ENCODE peak calls at places on chromosomes 3 and 15, in seven cellular contexts. W is foreskin fibroblast; C is KG1; I is stimulated activated CD4-positive, alpha-beta T cell treated with anti-CD3 and anti-CD28 coated beads, TNF-alpha, amount 100 ng/mL, for 24 hours; J is substantia nigra; O is neural crest cell; U is NCI-H2081. Z is an unnamed sample.

GRCh38 chr3:144073698-144074097 is 102.1 kb downstream of the DIPK2A start:
- DNase-seq in W (no peak), C (no peak), I (no peak), J (no peak), O (no peak), U (no peak), Z (no peak)

GRCh38 chr15:100902436-100903190 is 16.5 kb upstream of the LRRK1 start:
- DNase-seq in W (peak; percentile 74), C (no peak), I (no peak), J (no peak), O (no peak), U (peak; percentile 92), Z (no peak)

GRCh38 chr3:170485696-170486095 is 67.0 kb downstream of the CLDN11 start:
- DNase-seq in W (no peak), C (no peak), I (no peak), J (peak; percentile 67), O (no peak), U (no peak), Z (no peak)

GRCh38 chr3:176950743-176951142 is 246.5 kb downstream of the TBL1XR1 start:
- DNase-seq in W (no peak), C (no peak), I (no peak), J (no peak), O (no peak), U (no peak), Z (no peak)

GRCh38 chr15:90683876-90684275 is 33.3 kb upstream of the BLM start:
- DNase-seq in W (no peak), C (no peak), I (no peak), J (no peak), O (no peak), U (no peak), Z (no peak)

GRCh38 chr3:71142440-71143161 is 440.9 kb downstream of the FOXP1 start:
- DNase-seq in W (no peak), C (no peak), I (no peak), J (no peak), O (no peak), U (no peak), Z (no peak)

GRCh38 chr15:67548862-67549651 is 6.6 kb downstream of the MAP2K5 start:
- DNase-seq in W (no peak), C (no peak), I (no peak), J (peak; percentile 21), O (peak; percentile 21), U (peak; percentile 90), Z (peak; percentile 63)

GRCh38 chr15:36371509-36371908 is 207.9 kb upstream of the CDIN1 start:
- DNase-seq in W (no peak), C (no peak), I (no peak), J (no peak), O (no peak), U (no peak), Z (no peak)

GRCh38 chr15:40105517-40106202 is 3.0 kb downstream of the BMF start:
- DNase-seq in W (no peak), C (no peak), I (no peak), J (no peak), O (no peak), U (no peak), Z (no peak)

GRCh38 chr3:15638193-15638890 is 36.8 kb downstream of the BTD start:
- DNase-seq in W (peak; percentile 51), C (no peak), I (no peak), J (no peak), O (no peak), U (no peak), Z (no peak)

GRCh38 chr3:23162939-23163338 is 40.2 kb upstream of the UBE2E2 start:
- DNase-seq in W (no peak), C (no peak), I (no peak), J (no peak), O (no peak), U (no peak), Z (no peak)

GRCh38 chr15:85495542-85495941 is 115.1 kb downstream of the AKAP13 start:
- DNase-seq in W (no peak), C (no peak), I (no peak), J (no peak), O (no peak), U (no peak), Z (no peak)

GRCh38 chr15:97806731-97807130 is 153.8 kb upstream of the ARRDC4 start:
- DNase-seq in W (no peak), C (no peak), I (no peak), J (no peak), O (no peak), U (no peak), Z (no peak)

GRCh38 chr15:34621675-34622074 is 38.2 kb upstream of the GOLGA8B start:
- DNase-seq in W (peak; percentile 26), C (peak; percentile 13), I (no peak), J (no peak), O (no peak), U (peak; percentile 24), Z (no peak)

GRCh38 chr15:94327356-94327936 is 96.1 kb downstream of the MCTP2 start:
- DNase-seq in W (peak; percentile 7), C (no peak), I (no peak), J (no peak), O (peak; percentile 20), U (peak; percentile 75), Z (no peak)

GRCh38 chr15:70127288-70127746 is 29.6 kb upstream of the TLE3 start:
- DNase-seq in W (no peak), C (no peak), I (no peak), J (peak; percentile 32), O (peak; percentile 50), U (no peak), Z (no peak)

GRCh38 chr3:60430208-60430607 is 821.0 kb downstream of the FHIT start:
- DNase-seq in W (no peak), C (no peak), I (no peak), J (no peak), O (no peak), U (no peak), Z (no peak)

GRCh38 chr3:159928692-159929091 is 59.9 kb upstream of the IL12A start:
- DNase-seq in W (peak; percentile 99), C (no peak), I (no peak), J (no peak), O (no peak), U (no peak), Z (no peak)

GRCh38 chr3:18201315-18201714 is 223.8 kb downstream of the SATB1 start:
- DNase-seq in W (no peak), C (no peak), I (no peak), J (no peak), O (no peak), U (no peak), Z (no peak)

GRCh38 chr3:13301295-13301987 is 118.7 kb downstream of the NUP210 start:
- DNase-seq in W (peak; percentile 29), C (peak; percentile 44), I (no peak), J (no peak), O (no peak), U (no peak), Z (no peak)

GRCh38 chr15:81418427-81418826 is 44.4 kb upstream of the TMC3 start:
- DNase-seq in W (no peak), C (no peak), I (no peak), J (no peak), O (no peak), U (no peak), Z (no peak)

GRCh38 chr15:45442497-45443135 is 64.3 kb upstream of the GATM start:
- DNase-seq in W (no peak), C (no peak), I (no peak), J (no peak), O (no peak), U (no peak), Z (no peak)

GRCh38 chr3:176566757-176567156 is 630.5 kb downstream of the TBL1XR1 start:
- DNase-seq in W (no peak), C (no peak), I (no peak), J (no peak), O (no peak), U (no peak), Z (no peak)

Z was measured in neuronal stem cell.